ENCODE peak calls at places on chromosomes 11 and 22, in ten cellular contexts. N is neural progenitor cell, V is body of pancreas, A is upper lobe of right lung, O is cardiac muscle cell, Q is psoas muscle, E is mammary epithelial cell, S is spleen, J is fibroblast of lung, M is mucosa of descending colon. Z is an unnamed sample.

GRCh38 chr11:46277313-46277622 is 194 bp upstream of the CREB3L1 start:
- DNase-seq in N (no peak), V (peak; percentile 88), A (no peak), O (peak; percentile 71), Q (no peak), E (no peak), S (no peak), J (peak; percentile 61), M (no peak), Z (peak; percentile 94)

GRCh38 chr11:69791266-69791665 is 16.1 kb upstream of the FGF4 start:
- DNase-seq in N (no peak), V (no peak), A (no peak), O (peak; percentile 37), Q (peak; percentile 32), E (peak; percentile 75), S (no peak), J (peak; percentile 42), M (no peak), Z (no peak)

GRCh38 chr22:40183029-40183581 is 5.4 kb downstream of the TNRC6B start:
- DNase-seq in N (peak; percentile 39), V (no peak), A (no peak), O (peak; percentile 90), Q (no peak), E (peak; percentile 50), S (no peak), J (peak; percentile 92), M (no peak), Z (peak; percentile 44)

GRCh38 chr11:121425818-121426217 is 26.3 kb upstream of the SORL1 start:
- DNase-seq in N (no peak), V (no peak), A (no peak), O (no peak), Q (no peak), E (no peak), S (no peak), J (no peak), M (no peak), Z (no peak)

GRCh38 chr11:69465236-69466000 is 16.0 kb upstream of the LINC01488 start:
- DNase-seq in N (no peak), V (no peak), A (no peak), O (no peak), Q (no peak), E (peak; percentile 52), S (peak; percentile 46), J (no peak), M (peak; percentile 54), Z (peak; percentile 39)

GRCh38 chr22:39176067-39176621 is 23.7 kb upstream of the CBX7 start:
- DNase-seq in N (peak; percentile 93), V (peak; percentile 82), A (peak; percentile 77), O (peak; percentile 88), Q (peak; percentile 74), E (no peak), S (peak; percentile 82), J (peak; percentile 74), M (peak; percentile 64), Z (peak; percentile 93)

GRCh38 chr11:64611961-64612646 is 21.1 kb downstream of the SLC22A12 start:
- DNase-seq in N (no peak), V (no peak), A (no peak), O (no peak), Q (no peak), E (peak; percentile 5), S (no peak), J (no peak), M (no peak), Z (peak; percentile 92)

GRCh38 chr11:76096552-76096951 is 109.8 kb downstream of the WNT11 start:
- DNase-seq in N (no peak), V (no peak), A (no peak), O (no peak), Q (no peak), E (no peak), S (no peak), J (no peak), M (no peak), Z (no peak)

GRCh38 chr11:118212781-118213565 is 11.8 kb downstream of the JAML start:
- DNase-seq in N (peak; percentile 45), V (no peak), A (no peak), O (no peak), Q (no peak), E (no peak), S (no peak), J (no peak), M (no peak), Z (no peak)
- H3K4me1 ChIP-seq in N (peaks cover 47% of the 10 kb centered on the region), V (no peaks in the 10 kb centered on the region), A (peaks cover 37% of the 10 kb centered on the region), O (no peaks in the 10 kb centered on the region), Q (no peaks in the 10 kb centered on the region), E (peaks cover 5% of the 10 kb centered on the region), S (peaks cover 87% of the 10 kb centered on the region), J (no peaks in the 10 kb centered on the region), M (peaks cover 34% of the 10 kb centered on the region), Z (no peaks in the 10 kb centered on the region)

DNA sequence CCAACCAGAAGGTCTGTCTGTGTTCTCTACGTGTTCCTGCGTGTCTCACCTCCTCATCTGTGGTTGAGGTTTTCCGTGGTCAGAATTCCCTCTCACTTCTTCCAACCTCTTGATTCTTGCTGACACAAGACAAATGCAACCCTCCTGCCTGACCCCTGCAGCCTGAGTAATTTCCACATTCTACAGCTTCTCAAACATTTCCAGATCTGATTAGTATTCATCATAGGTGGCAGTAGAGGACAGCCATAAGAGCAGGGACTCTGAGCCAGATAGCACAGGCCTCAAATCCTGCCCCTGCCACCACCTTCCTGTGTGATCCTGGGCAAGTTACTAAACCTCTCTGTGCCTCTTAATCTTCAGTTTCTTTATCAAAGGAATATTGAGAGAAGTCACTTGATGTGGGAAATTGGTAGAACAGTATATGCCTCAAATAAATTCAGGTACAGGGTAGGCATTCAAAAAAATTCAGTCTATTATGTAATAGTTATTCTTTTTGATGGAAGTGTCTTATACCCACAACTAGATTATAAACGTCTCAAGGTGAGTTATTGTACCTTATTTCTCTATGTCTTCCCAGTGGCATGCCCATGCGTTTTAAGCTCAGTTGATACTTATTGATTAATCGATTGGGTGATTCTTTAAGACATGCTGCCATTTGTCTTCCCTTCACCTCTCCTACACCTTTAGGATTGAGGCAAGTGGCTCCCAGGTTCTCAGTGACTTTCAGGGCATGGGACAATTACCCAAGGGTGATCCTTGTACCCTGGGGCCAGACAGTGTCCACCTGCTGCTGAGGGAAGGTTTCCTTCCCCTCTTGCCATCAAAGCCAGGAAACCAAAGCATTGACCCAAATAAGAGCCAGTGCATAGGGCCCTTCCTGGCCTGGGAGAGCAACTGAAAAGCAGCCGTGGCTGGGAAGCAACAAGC is 19.6 kb downstream of the POU2AF1 start:
- DNase-seq in N (no peak), V (no peak), A (no peak), O (no peak), Q (no peak), E (peak; percentile 54), S (no peak), J (peak; percentile 6), M (no peak), Z (no peak)
- TF ChIP-seq CTCF in N (no peak), V (no peak), A (no peak), O (no peak), Q (no peak), E (peak; percentile 19), S (no peak), J (no peak), M (no peak), Z (no peak)

DNA sequence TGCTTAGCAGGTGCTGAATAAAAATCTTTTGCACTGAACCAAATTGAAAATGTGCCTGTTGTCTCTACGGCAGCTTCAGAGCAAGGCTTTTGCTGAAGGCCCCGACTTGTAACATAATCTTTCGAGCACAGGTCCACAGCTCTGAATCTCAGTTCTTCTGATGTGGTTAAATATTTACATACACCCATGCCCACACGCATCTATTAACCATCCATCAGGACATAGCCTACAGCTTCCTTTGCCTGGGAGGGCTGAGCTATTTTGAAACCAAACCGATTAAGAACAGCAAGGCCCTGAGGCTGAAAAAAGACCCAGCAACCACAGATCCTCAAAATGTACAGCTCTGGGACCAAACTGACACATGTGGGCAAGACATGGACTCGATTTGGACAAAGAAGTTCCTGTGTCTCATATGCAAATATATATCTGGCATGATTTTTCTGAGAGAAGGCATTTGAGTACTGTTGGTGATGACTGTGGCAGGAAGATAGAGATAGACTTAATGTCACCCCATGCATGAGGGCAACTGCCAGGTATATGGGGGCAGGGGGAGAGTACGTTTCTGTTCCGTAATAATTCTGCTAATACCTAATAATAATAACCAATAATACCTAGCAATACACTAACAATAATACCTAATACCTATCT is 322.7 kb upstream of the PLET1 start:
- DNase-seq in N (no peak), V (no peak), A (no peak), O (no peak), Q (no peak), E (no peak), S (no peak), J (no peak), M (no peak), Z (no peak)
- H3K4me1 ChIP-seq in N (peaks cover under 1% of the 10 kb centered on the region), V (no peaks in the 10 kb centered on the region), A (no peaks in the 10 kb centered on the region), O (no peaks in the 10 kb centered on the region), Q (peaks cover 9% of the 10 kb centered on the region), E (no peaks in the 10 kb centered on the region), S (peaks cover 2% of the 10 kb centered on the region), J (no peaks in the 10 kb centered on the region), M (no peaks in the 10 kb centered on the region), Z (no peaks in the 10 kb centered on the region)

GRCh38 chr11:33258631-33259184 is 1.5 kb downstream of the HIPK3 start:
- DNase-seq in N (no peak), V (no peak), A (no peak), O (peak; percentile 69), Q (no peak), E (peak; percentile 74), S (no peak), J (peak; percentile 67), M (no peak), Z (no peak)

GRCh38 chr11:33256808-33257159 is 397 bp upstream of the HIPK3 start:
- DNase-seq in N (no peak), V (no peak), A (no peak), O (no peak), Q (no peak), E (no peak), S (no peak), J (no peak), M (no peak), Z (no peak)

GRCh38 chr11:33256031-33256807 is 962 bp upstream of the HIPK3 start:
- DNase-seq in N (peak; percentile 9), V (no peak), A (peak; percentile 41), O (no peak), Q (no peak), E (no peak), S (no peak), J (no peak), M (no peak), Z (peak; percentile 74)

GRCh38 chr11:33257897-33258630 is 883 bp downstream of the HIPK3 start:
- DNase-seq in N (peak; percentile 88), V (peak; percentile 85), A (peak; percentile 95), O (peak; percentile 96), Q (peak; percentile 90), E (peak; percentile 81), S (peak; percentile 95), J (peak; percentile 77), M (peak; percentile 87), Z (peak; percentile 95)

DNA sequence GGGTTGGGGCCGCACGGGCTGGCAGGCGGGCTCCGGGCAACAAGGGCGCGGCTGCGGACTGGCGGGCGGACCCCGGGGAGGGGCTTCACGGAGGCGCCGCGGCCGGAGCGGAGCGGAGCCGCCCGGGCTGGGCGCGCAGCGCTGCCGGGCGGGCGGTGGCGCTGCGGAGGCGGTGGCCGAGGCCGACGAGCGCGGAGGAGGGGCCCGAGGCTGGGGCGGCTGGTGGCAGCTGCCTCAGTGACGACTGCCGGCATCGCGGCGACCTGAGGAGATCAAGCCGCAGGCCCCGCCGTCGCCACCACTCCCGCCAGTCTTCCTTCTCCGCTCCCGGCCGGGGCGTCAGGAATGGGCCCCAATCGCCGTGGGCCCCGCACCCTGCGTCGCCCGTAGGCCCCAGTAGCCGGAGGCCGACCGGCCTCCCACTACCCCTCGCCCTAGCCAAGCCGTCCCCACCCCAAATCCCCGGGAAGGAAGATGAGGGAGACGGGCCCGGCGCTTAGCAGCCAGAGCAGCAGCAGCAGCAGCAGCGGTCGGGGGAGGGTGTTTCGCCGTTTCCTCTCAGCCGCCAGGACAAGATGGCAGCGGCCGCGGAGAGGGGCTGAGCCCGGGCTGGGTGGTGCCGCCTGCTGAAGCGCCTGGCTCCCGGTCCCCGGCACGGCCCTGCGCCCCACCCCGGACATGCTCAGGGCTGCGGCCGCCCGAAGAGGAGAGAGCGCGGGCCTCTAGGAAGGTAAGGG is at the start of gene HIPK3:
- DNase-seq in N (peak; percentile 94), V (peak; percentile 84), A (peak; percentile 95), O (peak; percentile 88), Q (peak; percentile 84), E (peak; percentile 71), S (peak; percentile 98), J (peak; percentile 75), M (peak; percentile 91), Z (peak; percentile 96)
- TF ChIP-seq CTCF in N (peak; percentile 33), V (peak; percentile 49), A (peak; percentile 27), O (peak; percentile 16), Q (peak; percentile 66), E (no peak), S (peak; percentile 13), J (no peak), M (peak; percentile 65), Z (no peak)

Z was measured in osteoblast.